ENCODE peak calls at places on chromosome 1, in nine cellular contexts. R is MM.1S; T is K562; D is fibroblast of lung; H is A549; V is breast epithelium; G is left ventricle myocardium inferior; P is CD8-positive, alpha-beta T cell; B is heart left ventricle. A is an unnamed sample.

GRCh38 chr1:203324103-203325003 is 19.0 kb downstream of the BTG2 start:
- DNase-seq in R (peak; percentile 60), H (no peak), V (no peak), B (no peak), T (no peak), G (no peak), P (peak; percentile 76), D (no peak), A (peak; percentile 58)

GRCh38 chr1:154599658-154600057 is 8.3 kb downstream of the ADAR start:
- DNase-seq in R (no peak), B (peak; percentile 47), P (no peak), V (no peak), H (no peak), G (no peak), D (peak; percentile 58), T (no peak), A (no peak)

GRCh38 chr1:105652109-105652508 is 1404.4 kb upstream of the PRMT6 start:
- DNase-seq in G (no peak), B (no peak), H (no peak), R (no peak), P (no peak), T (no peak), D (no peak), V (no peak), A (no peak)

GRCh38 chr1:231139125-231139649 is 22.7 kb upstream of the TRIM67 start:
- DNase-seq in B (no peak), G (no peak), D (peak; percentile 93), V (no peak), T (no peak), R (no peak), P (no peak), H (no peak), A (no peak)

GRCh38 chr1:31583082-31583994 is 7.0 kb downstream of the TINAGL1 start:
- DNase-seq in B (peak; percentile 66), V (no peak), G (peak; percentile 53), D (no peak), P (peak; percentile 45), R (no peak), H (no peak), T (no peak), A (no peak)

GRCh38 chr1:162023547-162024501 is at the start of gene OLFML2B:
- DNase-seq in B (peak; percentile 71), D (peak; percentile 82), T (peak; percentile 36), G (peak; percentile 78), R (peak; percentile 77), V (peak; percentile 58), H (peak; percentile 84), P (peak; percentile 60), A (no peak)

GRCh38 chr1:26417111-26417510 is 6.5 kb downstream of the LIN28A start:
- DNase-seq in D (peak; percentile 50), B (peak; percentile 71), H (peak; percentile 71), T (peak; percentile 93), P (peak; percentile 92), R (peak; percentile 78), G (peak; percentile 57), V (peak; percentile 68), A (peak; percentile 86)

GRCh38 chr1:53572061-53572801 is 113.0 kb downstream of the DMRTB1 start:
- DNase-seq in B (no peak), G (no peak), V (peak; percentile 70), R (no peak), P (peak; percentile 46), T (no peak), H (peak; percentile 30), D (peak; percentile 66), A (no peak)

DNA sequence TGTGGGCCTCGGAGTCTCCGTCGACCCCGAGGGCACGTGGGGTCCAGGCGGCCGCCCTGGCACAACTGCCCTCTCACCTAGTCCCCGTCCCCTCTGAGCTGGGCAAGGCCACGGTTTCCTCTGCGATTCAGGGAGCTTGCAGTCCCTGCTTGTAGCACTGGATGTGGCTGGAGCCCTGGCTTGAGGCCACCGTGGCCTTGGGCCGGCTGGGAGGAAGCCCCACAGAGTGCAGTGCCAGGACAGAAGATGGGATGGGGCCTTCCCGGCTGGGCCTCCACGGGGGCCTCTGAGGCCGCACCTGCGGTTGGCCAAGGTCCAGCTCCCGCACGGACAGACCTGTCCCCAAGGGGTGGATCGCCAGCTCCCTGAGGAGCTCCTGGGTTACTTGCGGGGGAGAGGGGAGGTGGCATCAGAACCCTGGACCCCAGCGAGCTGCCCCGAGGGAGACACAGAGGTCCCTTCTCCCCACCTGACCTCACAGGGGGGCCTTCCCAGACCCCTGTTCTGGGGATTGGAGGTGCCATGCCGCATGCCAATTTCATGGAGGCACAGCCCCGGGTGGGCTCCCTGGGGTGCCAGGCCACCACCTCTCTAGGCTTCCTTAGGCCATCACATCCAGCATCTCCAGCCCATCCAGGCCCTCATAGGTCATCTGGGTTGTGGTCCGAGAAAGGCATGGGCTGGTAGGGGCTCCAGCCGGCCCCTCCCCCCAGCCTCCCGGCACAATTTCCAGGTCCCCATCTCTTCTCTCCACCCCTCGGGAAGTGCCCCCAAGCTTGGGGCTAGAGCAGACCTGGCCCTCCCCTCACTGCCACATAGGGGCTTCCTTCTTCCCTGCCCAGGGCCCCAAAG is 80.8 kb downstream of the MORN1 start:
- DNase-seq in T (no peak), G (no peak), P (no peak), R (no peak), V (no peak), B (no peak), H (no peak), D (no peak), A (no peak)
- H3K27ac ChIP-seq in T (no peak overlapping the region), G (peak overlapping the region; percentile 92), P (no peak overlapping the region), R (no peak overlapping the region), V (peak overlapping the region; percentile 93), B (peak overlapping the region; percentile 94), H (no peak overlapping the region), D (peak overlapping the region; percentile 38), A (no peak overlapping the region)

GRCh38 chr1:246497331-246497915 is 9.7 kb downstream of the SMYD3 start:
- DNase-seq in B (no peak), R (peak; percentile 85), H (peak; percentile 58), T (peak; percentile 84), P (no peak), D (peak; percentile 63), G (no peak), V (no peak), A (peak; percentile 83)

GRCh38 chr1:246491551-246492053 is 15.5 kb downstream of the SMYD3 start:
- DNase-seq in B (no peak), P (no peak), R (no peak), D (no peak), T (no peak), H (no peak), V (no peak), G (no peak), A (no peak)

GRCh38 chr1:246488674-246489073 is 18.4 kb downstream of the SMYD3 start:
- DNase-seq in T (no peak), B (no peak), D (no peak), P (no peak), G (no peak), R (no peak), V (no peak), H (no peak), A (no peak)

DNA sequence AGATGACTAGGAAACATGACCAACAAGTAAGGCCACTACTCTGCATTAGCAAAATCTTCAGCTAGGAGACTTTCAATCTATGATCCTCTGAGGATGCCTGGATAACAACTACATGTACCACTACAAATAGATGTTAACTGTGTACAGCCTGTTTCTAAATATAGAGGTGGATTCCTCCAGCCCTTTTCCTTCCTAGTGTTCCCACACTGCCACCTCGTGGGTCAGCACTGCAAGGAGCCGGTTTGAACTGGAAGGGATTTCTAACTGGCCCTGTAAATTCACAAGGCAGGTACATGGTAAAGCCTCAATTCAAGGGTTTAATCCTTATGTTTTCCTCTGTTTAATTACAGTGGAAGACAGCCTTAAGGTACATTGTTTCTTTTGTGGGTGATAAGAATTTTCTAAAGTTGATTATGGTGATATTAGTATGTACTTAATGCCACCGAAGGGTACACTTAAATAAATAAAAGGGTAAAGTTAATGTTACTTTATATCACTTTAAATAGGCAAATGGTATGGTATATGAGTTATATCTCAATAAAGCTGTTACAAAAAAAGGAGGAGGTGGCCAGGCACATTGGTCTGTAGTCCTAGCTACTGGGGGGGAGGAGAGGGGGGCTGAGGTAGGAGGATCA is 14.4 kb downstream of the SMYD3 start:
- DNase-seq in B (peak; percentile 69), T (peak; percentile 84), P (no peak), V (no peak), R (peak; percentile 48), G (peak; percentile 60), H (peak; percentile 65), D (peak; percentile 66), A (peak; percentile 23)
- TF ChIP-seq CTCF in B (peak; percentile 64), T (peak; percentile 86), P (peak; percentile 26), V (peak; percentile 63), R (peak; percentile 75), G (peak; percentile 89), H (peak; percentile 90), D (peak; percentile 94), A (peak; percentile 79)

GRCh38 chr1:36151133-36151844 is 2.0 kb upstream of the TRAPPC3 start:
- DNase-seq in T (no peak), B (no peak), P (no peak), H (no peak), G (no peak), V (no peak), R (no peak), D (no peak), A (no peak)

GRCh38 chr1:36149237-36149972 is at the start of gene TRAPPC3:
- DNase-seq in G (peak; percentile 100), V (peak; percentile 99), R (peak; percentile 99), B (peak; percentile 100), P (peak; percentile 99), T (peak; percentile 100), H (peak; percentile 95), D (peak; percentile 100), A (peak; percentile 100)

GRCh38 chr1:36149973-36150295 is 648 bp upstream of the TRAPPC3 start:
- DNase-seq in G (no peak), D (no peak), B (no peak), H (no peak), R (no peak), V (no peak), P (no peak), T (peak; percentile 44), A (no peak)

GRCh38 chr1:36151845-36152203 is 2.5 kb upstream of the TRAPPC3 start:
- DNase-seq in P (peak; percentile 75), R (peak; percentile 24), D (peak; percentile 40), G (no peak), V (no peak), H (no peak), T (peak; percentile 68), B (peak; percentile 48), A (peak; percentile 61)

GRCh38 chr1:36150296-36151132 is 1.2 kb upstream of the TRAPPC3 start:
- DNase-seq in T (peak; percentile 97), V (peak; percentile 93), B (peak; percentile 97), D (peak; percentile 97), H (peak; percentile 82), R (peak; percentile 87), G (peak; percentile 92), P (peak; percentile 77), A (peak; percentile 55)
- H3K4me1 ChIP-seq in T (peaks cover 43% of the 10 kb centered on the region), V (peaks cover 11% of the 10 kb centered on the region), B (peaks cover 62% of the 10 kb centered on the region), D (peaks cover 26% of the 10 kb centered on the region), H (peaks cover 40% of the 10 kb centered on the region), R (peaks cover 22% of the 10 kb centered on the region), G (peaks cover 76% of the 10 kb centered on the region), P (peaks cover 62% of the 10 kb centered on the region), A (peaks cover 64% of the 10 kb centered on the region)

GRCh38 chr1:177753655-177754054 is 216.2 kb downstream of the SEC16B start:
- DNase-seq in H (no peak), T (no peak), R (no peak), D (no peak), V (no peak), G (no peak), P (no peak), B (no peak), A (no peak)

GRCh38 chr1:177754607-177755006 is 215.3 kb downstream of the SEC16B start:
- DNase-seq in T (no peak), P (no peak), G (no peak), H (no peak), V (no peak), R (no peak), B (no peak), D (no peak), A (no peak)

DNA sequence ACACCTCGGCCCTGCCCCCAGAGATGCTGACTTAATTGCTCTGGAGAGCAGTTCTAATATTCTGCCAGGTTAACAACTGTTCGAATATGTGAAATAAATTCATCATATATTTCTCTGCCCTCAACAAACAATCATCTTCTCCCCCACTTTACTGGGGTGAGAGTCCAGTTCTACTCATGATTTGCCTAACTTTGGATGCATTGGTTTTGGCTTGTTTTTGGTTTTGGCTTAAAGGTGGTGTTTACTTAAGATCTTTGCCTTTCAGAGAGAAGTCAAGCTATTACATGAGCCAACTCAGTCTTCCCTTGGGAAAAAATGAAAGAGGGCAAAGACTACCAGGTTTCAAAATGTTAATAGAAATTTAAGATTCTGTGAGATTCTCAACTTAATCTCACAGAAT is 213.7 kb downstream of the SEC16B start:
- DNase-seq in R (no peak), B (no peak), P (no peak), T (no peak), V (no peak), D (no peak), G (no peak), H (no peak), A (no peak)
- H3K27ac ChIP-seq in R (no peak overlapping the region), B (no peak overlapping the region), P (no peak overlapping the region), T (no peak overlapping the region), V (no peak overlapping the region), D (no peak overlapping the region), G (no peak overlapping the region), H (no peak overlapping the region), A (no peak overlapping the region)